ENCODE peak calls at places on chromosome 12, in five cellular contexts. X, S, V, R and L are unnamed samples.

GRCh38 chr12:34406228-34406995 is 384.1 kb downstream of the ALG10 start:
- DNase-seq in R (no peak), X (no peak), S (peak; percentile 16), V (no peak), L (no peak)

GRCh38 chr12:24198070-24198469 is 248.6 kb upstream of the SOX5 start:
- DNase-seq in V (no peak), S (no peak), X (no peak), R (no peak), L (no peak)

GRCh38 chr12:3658327-3659163 is 94.4 kb downstream of the CRACR2A start:
- DNase-seq in X (no peak), S (peak; percentile 33), V (peak; percentile 24), R (no peak), L (no peak)

GRCh38 chr12:76346798-76347420 is 1.3 kb downstream of the BBS10 start:
- DNase-seq in R (no peak), S (no peak), V (peak; percentile 32), X (no peak), L (peak; percentile 7)

GRCh38 chr12:93376436-93377251 is 1.1 kb upstream of the NUDT4 start:
- DNase-seq in X (no peak), V (peak; percentile 59), R (no peak), S (no peak), L (peak; percentile 35)

GRCh38 chr12:111439657-111440151 is 34.0 kb downstream of the SH2B3 start:
- DNase-seq in S (no peak), V (no peak), R (no peak), X (no peak), L (no peak)

GRCh38 chr12:22409071-22409951 is 74.8 kb upstream of the ST8SIA1 start:
- DNase-seq in R (no peak), X (no peak), V (no peak), S (no peak), L (peak; percentile 35)

GRCh38 chr12:92784795-92785562 is 82.2 kb downstream of the PLEKHG7 start:
- DNase-seq in R (peak; percentile 67), S (no peak), V (peak; percentile 71), X (peak; percentile 72), L (peak; percentile 8)

GRCh38 chr12:47545938-47546609 is 159.8 kb downstream of the RPAP3 start:
- DNase-seq in R (no peak), X (no peak), S (no peak), V (no peak), L (no peak)

GRCh38 chr12:99611117-99611516 is 36.4 kb upstream of the GARIN6 start:
- DNase-seq in R (no peak), X (no peak), V (no peak), S (no peak), L (no peak)

GRCh38 chr12:49825360-49825970 is 2.7 kb downstream of the NCKAP5L start:
- DNase-seq in X (no peak), S (no peak), R (no peak), V (no peak), L (peak; percentile 10)

GRCh38 chr12:71157601-71158233 is at the start of gene TSPAN8:
- DNase-seq in R (no peak), S (peak; percentile 66), V (no peak), X (no peak), L (no peak)

GRCh38 chr12:1918081-1918874 is at the start of gene CACNA2D4:
- DNase-seq in R (no peak), S (peak; percentile 22), V (peak; percentile 35), X (no peak), L (no peak)

GRCh38 chr12:7479784-7480183 is 23.8 kb downstream of the CD163 start:
- DNase-seq in S (no peak), V (no peak), X (no peak), R (no peak), L (no peak)

GRCh38 chr12:2378835-2379330 is 326.1 kb downstream of the CACNA1C start:
- DNase-seq in S (no peak), X (no peak), R (no peak), V (no peak), L (no peak)

GRCh38 chr12:81758421-81759214 is 532 bp downstream of the PPFIA2 start:
- DNase-seq in X (no peak), R (no peak), V (no peak), S (no peak), L (peak; percentile 4)

GRCh38 chr12:19311165-19311564 is 128.1 kb upstream of the AEBP2 start:
- DNase-seq in X (no peak), V (no peak), R (no peak), S (no peak), L (no peak)

GRCh38 chr12:75571204-75571603 is 59.8 kb upstream of the KRR1 start:
- DNase-seq in R (no peak), S (no peak), V (no peak), X (no peak), L (no peak)

GRCh38 chr12:89690925-89691324 is 17.7 kb downstream of the ATP2B1 start:
- DNase-seq in X (no peak), R (no peak), S (no peak), V (no peak), L (no peak)

GRCh38 chr12:116092776-116093175 is 184.7 kb downstream of the MED13L start:
- DNase-seq in R (no peak), S (no peak), X (no peak), V (no peak), L (no peak)

GRCh38 chr12:46292754-46293402 is 24.0 kb upstream of the SLC38A1 start:
- DNase-seq in S (no peak), R (no peak), X (no peak), V (no peak), L (no peak)

GRCh38 chr12:98817779-98818178 is 172.7 kb downstream of the APAF1 start:
- DNase-seq in S (no peak), X (no peak), R (no peak), V (no peak), L (no peak)

GRCh38 chr12:11668611-11669010 is 19.1 kb downstream of the ETV6 start:
- DNase-seq in V (no peak), R (no peak), X (no peak), S (no peak), L (no peak)

GRCh38 chr12:28535216-28535615 is 345.0 kb downstream of the CCDC91 start:
- DNase-seq in V (no peak), S (no peak), X (no peak), R (no peak), L (no peak)

GRCh38 chr12:101829639-101830390 is 944 bp downstream of the GNPTAB start:
- DNase-seq in R (no peak), S (peak; percentile 49), X (no peak), V (no peak), L (no peak)

GRCh38 chr12:93766802-93767523 is 89.8 kb downstream of the CRADD start:
- DNase-seq in S (no peak), X (no peak), V (no peak), R (peak; percentile 53), L (peak; percentile 27)

GRCh38 chr12:59046763-59047534 is 126.6 kb upstream of the LRIG3 start:
- DNase-seq in V (no peak), S (no peak), X (no peak), R (no peak), L (no peak)

GRCh38 chr12:75759842-75760260 is 248.4 kb upstream of the KRR1 start:
- DNase-seq in R (no peak), X (peak; percentile 76), S (no peak), V (no peak), L (no peak)

GRCh38 chr12:105167346-105167745 is 59.8 kb downstream of the WASHC4 start:
- DNase-seq in R (no peak), V (no peak), X (no peak), S (no peak), L (no peak)

GRCh38 chr12:116123511-116124258 is 153.8 kb downstream of the MED13L start:
- DNase-seq in S (no peak), R (no peak), X (no peak), V (peak; percentile 58), L (peak; percentile 82)

GRCh38 chr12:26176725-26177124 is 18.6 kb upstream of the SSPN start:
- DNase-seq in R (no peak), X (no peak), S (no peak), V (no peak), L (no peak)

GRCh38 chr12:86950043-86950838 is 694.0 kb upstream of the MGAT4C start:
- DNase-seq in V (no peak), X (no peak), R (no peak), S (no peak), L (no peak)

GRCh38 chr12:88242939-88243338 is 100.8 kb downstream of the TMTC3 start:
- DNase-seq in R (no peak), V (no peak), X (no peak), S (no peak), L (no peak)

GRCh38 chr12:23029185-23029584 is 404.2 kb downstream of the ETNK1 start:
- DNase-seq in V (no peak), S (no peak), X (no peak), R (no peak), L (no peak)

GRCh38 chr12:10732554-10732953 is 9.4 kb upstream of the YBX3 start:
- DNase-seq in V (no peak), X (no peak), R (no peak), S (no peak), L (no peak)

DNA sequence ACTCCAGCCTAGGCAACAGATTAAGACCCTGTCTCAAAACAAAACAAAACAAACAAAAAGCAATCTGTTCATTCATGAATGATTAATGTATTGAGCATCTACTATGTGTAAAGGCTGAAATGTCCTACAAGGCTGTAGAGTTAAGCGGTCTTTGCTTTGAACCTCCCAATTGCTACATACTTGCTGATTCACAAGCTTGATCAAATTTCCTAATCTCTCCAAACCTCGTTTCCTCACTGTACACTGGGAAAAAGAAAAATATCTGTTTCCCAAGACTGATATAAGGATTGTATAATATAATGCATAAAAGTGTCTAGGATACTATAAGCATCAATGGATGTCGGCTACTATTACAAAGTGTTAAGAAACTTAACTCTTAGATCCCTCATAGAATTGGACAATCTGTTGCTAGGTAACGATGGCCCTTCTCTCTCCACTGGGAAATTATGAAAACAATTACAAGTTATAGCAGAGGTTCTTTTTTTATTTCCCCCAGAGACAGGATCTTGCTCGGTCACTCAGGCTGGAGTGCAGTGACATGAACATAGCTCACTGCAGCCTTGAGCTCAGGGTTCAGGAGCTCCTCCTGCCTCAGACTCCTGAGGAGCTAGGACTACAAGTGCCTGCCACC is 8.0 kb upstream of the RILPL2 start:
- DNase-seq in V (no peak), S (no peak), R (no peak), X (no peak), L (no peak)
- H3K27ac ChIP-seq in V (no peak overlapping the region), S (peak overlapping the region; percentile 88), R (no peak overlapping the region), X (no peak overlapping the region), L (peak overlapping the region; percentile 88)

GRCh38 chr12:130633771-130634170 is 82.3 kb downstream of the RIMBP2 start:
- DNase-seq in R (no peak), X (no peak), S (peak; percentile 29), V (no peak), L (peak; percentile 7)
- TF ChIP-seq POLR2A in R (no peak), X (no peak), S (no peak), V (no peak), L (no peak)

GRCh38 chr12:113142173-113142885 is 6.8 kb upstream of the RASAL1 start:
- DNase-seq in X (no peak), S (peak; percentile 68), V (no peak), R (no peak), L (peak; percentile 94)
- H3K27ac ChIP-seq in X (no peak overlapping the region), S (peak overlapping the region; percentile 69), V (no peak overlapping the region), R (no peak overlapping the region), L (peak overlapping the region; percentile 60)

GRCh38 chr12:82954572-82954971 is 267.9 kb downstream of the TMTC2 start:
- DNase-seq in R (no peak), S (no peak), X (no peak), V (no peak), L (no peak)
- TF ChIP-seq POLR2A in R (no peak), S (no peak), X (no peak), V (no peak), L (no peak)